ENCODE peak calls at places on chromosomes 5 and 9, in nine cellular contexts. One of them, this sample, is unnamed.

GRCh38 chr9:127122176-127123151 is at the start of gene ANGPTL2:
- DNase-seq in skeletal muscle cell: peak; percentile 89
- DNase-seq in pulmonary artery endothelial cell: peak; percentile 75
- DNase-seq in stimulated activated naive CD4-positive, alpha-beta T cell treated with Interleukin-2 at 50 U/mL for 16 hours: no peak
- DNase-seq in Peyer's patch: peak; percentile 78
- DNase-seq in cardiac fibroblast: peak; percentile 84
- DNase-seq in effector CD4-positive, alpha-beta T cell: no peak
- DNase-seq in stimulated activated effector memory CD8-positive, alpha-beta T cell treated with anti-CD3 and anti-CD28 coated beads, Interleukin-12 subunit alpha, Interleukin-12 subunit beta, amount 100 ng/mL, for 72 hours: no peak
- DNase-seq in CD8-positive, alpha-beta memory T cell: no peak
- DNase-seq in this sample: peak; percentile 67

GRCh38 chr9:84294551-84294950 is 46.0 kb downstream of the SLC28A3 start:
- DNase-seq in stimulated activated naive CD4-positive, alpha-beta T cell treated with Interleukin-2 at 50 U/mL for 16 hours: no peak
- DNase-seq in skeletal muscle cell: no peak
- DNase-seq in Peyer's patch: no peak
- DNase-seq in cardiac fibroblast: no peak
- DNase-seq in pulmonary artery endothelial cell: no peak
- DNase-seq in stimulated activated effector memory CD8-positive, alpha-beta T cell treated with anti-CD3 and anti-CD28 coated beads, Interleukin-12 subunit alpha, Interleukin-12 subunit beta, amount 100 ng/mL, for 72 hours: no peak
- DNase-seq in effector CD4-positive, alpha-beta T cell: no peak
- DNase-seq in CD8-positive, alpha-beta memory T cell: no peak
- DNase-seq in this sample: no peak

GRCh38 chr5:2817031-2817603 is 65.6 kb upstream of the IRX2 start:
- DNase-seq in pulmonary artery endothelial cell: no peak
- DNase-seq in stimulated activated effector memory CD8-positive, alpha-beta T cell treated with anti-CD3 and anti-CD28 coated beads, Interleukin-12 subunit alpha, Interleukin-12 subunit beta, amount 100 ng/mL, for 72 hours: no peak
- DNase-seq in skeletal muscle cell: no peak
- DNase-seq in effector CD4-positive, alpha-beta T cell: no peak
- DNase-seq in Peyer's patch: no peak
- DNase-seq in stimulated activated naive CD4-positive, alpha-beta T cell treated with Interleukin-2 at 50 U/mL for 16 hours: no peak
- DNase-seq in cardiac fibroblast: no peak
- DNase-seq in CD8-positive, alpha-beta memory T cell: no peak
- DNase-seq in this sample: no peak

GRCh38 chr5:124372457-124372856 is 374.0 kb downstream of the ZNF608 start:
- DNase-seq in Peyer's patch: no peak
- DNase-seq in cardiac fibroblast: no peak
- DNase-seq in pulmonary artery endothelial cell: no peak
- DNase-seq in CD8-positive, alpha-beta memory T cell: no peak
- DNase-seq in effector CD4-positive, alpha-beta T cell: no peak
- DNase-seq in skeletal muscle cell: no peak
- DNase-seq in stimulated activated effector memory CD8-positive, alpha-beta T cell treated with anti-CD3 and anti-CD28 coated beads, Interleukin-12 subunit alpha, Interleukin-12 subunit beta, amount 100 ng/mL, for 72 hours: no peak
- DNase-seq in stimulated activated naive CD4-positive, alpha-beta T cell treated with Interleukin-2 at 50 U/mL for 16 hours: no peak
- DNase-seq in this sample: peak; percentile 3

GRCh38 chr5:163379298-163380155 is 57.9 kb upstream of the CCNG1 start:
- DNase-seq in stimulated activated naive CD4-positive, alpha-beta T cell treated with Interleukin-2 at 50 U/mL for 16 hours: no peak
- DNase-seq in effector CD4-positive, alpha-beta T cell: no peak
- DNase-seq in CD8-positive, alpha-beta memory T cell: no peak
- DNase-seq in pulmonary artery endothelial cell: no peak
- DNase-seq in stimulated activated effector memory CD8-positive, alpha-beta T cell treated with anti-CD3 and anti-CD28 coated beads, Interleukin-12 subunit alpha, Interleukin-12 subunit beta, amount 100 ng/mL, for 72 hours: no peak
- DNase-seq in skeletal muscle cell: peak; percentile 78
- DNase-seq in cardiac fibroblast: peak; percentile 92
- DNase-seq in Peyer's patch: no peak
- DNase-seq in this sample: peak; percentile 25

GRCh38 chr5:113382736-113383135 is 52.1 kb downstream of the TSSK1B start:
- DNase-seq in Peyer's patch: no peak
- DNase-seq in effector CD4-positive, alpha-beta T cell: no peak
- DNase-seq in cardiac fibroblast: peak; percentile 51
- DNase-seq in CD8-positive, alpha-beta memory T cell: no peak
- DNase-seq in stimulated activated effector memory CD8-positive, alpha-beta T cell treated with anti-CD3 and anti-CD28 coated beads, Interleukin-12 subunit alpha, Interleukin-12 subunit beta, amount 100 ng/mL, for 72 hours: no peak
- DNase-seq in stimulated activated naive CD4-positive, alpha-beta T cell treated with Interleukin-2 at 50 U/mL for 16 hours: no peak
- DNase-seq in skeletal muscle cell: no peak
- DNase-seq in pulmonary artery endothelial cell: peak; percentile 19
- DNase-seq in this sample: no peak

GRCh38 chr9:93665566-93666278 is 89.3 kb downstream of the PHF2 start:
- DNase-seq in stimulated activated naive CD4-positive, alpha-beta T cell treated with Interleukin-2 at 50 U/mL for 16 hours: no peak
- DNase-seq in CD8-positive, alpha-beta memory T cell: peak; percentile 46
- DNase-seq in pulmonary artery endothelial cell: no peak
- DNase-seq in cardiac fibroblast: no peak
- DNase-seq in stimulated activated effector memory CD8-positive, alpha-beta T cell treated with anti-CD3 and anti-CD28 coated beads, Interleukin-12 subunit alpha, Interleukin-12 subunit beta, amount 100 ng/mL, for 72 hours: no peak
- DNase-seq in Peyer's patch: peak; percentile 42
- DNase-seq in skeletal muscle cell: no peak
- DNase-seq in effector CD4-positive, alpha-beta T cell: peak; percentile 1
- DNase-seq in this sample: no peak

GRCh38 chr5:176359658-176360057 is 1.9 kb downstream of the KIAA1191 start:
- DNase-seq in cardiac fibroblast: peak; percentile 15
- DNase-seq in stimulated activated naive CD4-positive, alpha-beta T cell treated with Interleukin-2 at 50 U/mL for 16 hours: no peak
- DNase-seq in pulmonary artery endothelial cell: no peak
- DNase-seq in CD8-positive, alpha-beta memory T cell: no peak
- DNase-seq in stimulated activated effector memory CD8-positive, alpha-beta T cell treated with anti-CD3 and anti-CD28 coated beads, Interleukin-12 subunit alpha, Interleukin-12 subunit beta, amount 100 ng/mL, for 72 hours: no peak
- DNase-seq in Peyer's patch: no peak
- DNase-seq in skeletal muscle cell: no peak
- DNase-seq in effector CD4-positive, alpha-beta T cell: no peak
- DNase-seq in this sample: no peak

GRCh38 chr5:158068964-158069363 is 210.0 kb upstream of the CLINT1 start:
- DNase-seq in pulmonary artery endothelial cell: no peak
- DNase-seq in stimulated activated effector memory CD8-positive, alpha-beta T cell treated with anti-CD3 and anti-CD28 coated beads, Interleukin-12 subunit alpha, Interleukin-12 subunit beta, amount 100 ng/mL, for 72 hours: no peak
- DNase-seq in stimulated activated naive CD4-positive, alpha-beta T cell treated with Interleukin-2 at 50 U/mL for 16 hours: no peak
- DNase-seq in cardiac fibroblast: no peak
- DNase-seq in effector CD4-positive, alpha-beta T cell: no peak
- DNase-seq in Peyer's patch: no peak
- DNase-seq in skeletal muscle cell: no peak
- DNase-seq in CD8-positive, alpha-beta memory T cell: no peak
- DNase-seq in this sample: no peak

GRCh38 chr9:34577635-34578240 is 11.8 kb downstream of the CNTFR start:
- DNase-seq in pulmonary artery endothelial cell: no peak
- DNase-seq in stimulated activated effector memory CD8-positive, alpha-beta T cell treated with anti-CD3 and anti-CD28 coated beads, Interleukin-12 subunit alpha, Interleukin-12 subunit beta, amount 100 ng/mL, for 72 hours: no peak
- DNase-seq in CD8-positive, alpha-beta memory T cell: no peak
- DNase-seq in skeletal muscle cell: no peak
- DNase-seq in Peyer's patch: no peak
- DNase-seq in cardiac fibroblast: no peak
- DNase-seq in stimulated activated naive CD4-positive, alpha-beta T cell treated with Interleukin-2 at 50 U/mL for 16 hours: no peak
- DNase-seq in effector CD4-positive, alpha-beta T cell: no peak
- DNase-seq in this sample: peak; percentile 25

GRCh38 chr5:136064510-136064909 is 35.7 kb downstream of the TGFBI start:
- DNase-seq in effector CD4-positive, alpha-beta T cell: no peak
- DNase-seq in stimulated activated naive CD4-positive, alpha-beta T cell treated with Interleukin-2 at 50 U/mL for 16 hours: no peak
- DNase-seq in pulmonary artery endothelial cell: no peak
- DNase-seq in cardiac fibroblast: peak; percentile 39
- DNase-seq in CD8-positive, alpha-beta memory T cell: no peak
- DNase-seq in stimulated activated effector memory CD8-positive, alpha-beta T cell treated with anti-CD3 and anti-CD28 coated beads, Interleukin-12 subunit alpha, Interleukin-12 subunit beta, amount 100 ng/mL, for 72 hours: no peak
- DNase-seq in Peyer's patch: no peak
- DNase-seq in skeletal muscle cell: no peak
- DNase-seq in this sample: no peak

GRCh38 chr9:36873247-36873875 is 160.7 kb downstream of the PAX5 start:
- DNase-seq in Peyer's patch: peak; percentile 87
- DNase-seq in stimulated activated naive CD4-positive, alpha-beta T cell treated with Interleukin-2 at 50 U/mL for 16 hours: peak; percentile 58
- DNase-seq in stimulated activated effector memory CD8-positive, alpha-beta T cell treated with anti-CD3 and anti-CD28 coated beads, Interleukin-12 subunit alpha, Interleukin-12 subunit beta, amount 100 ng/mL, for 72 hours: peak; percentile 59
- DNase-seq in skeletal muscle cell: peak; percentile 8
- DNase-seq in effector CD4-positive, alpha-beta T cell: peak; percentile 63
- DNase-seq in CD8-positive, alpha-beta memory T cell: peak; percentile 76
- DNase-seq in pulmonary artery endothelial cell: peak; percentile 8
- DNase-seq in cardiac fibroblast: peak; percentile 68
- DNase-seq in this sample: no peak

GRCh38 chr9:19782005-19782404 is 6.8 kb downstream of the SLC24A2 start:
- DNase-seq in CD8-positive, alpha-beta memory T cell: no peak
- DNase-seq in stimulated activated naive CD4-positive, alpha-beta T cell treated with Interleukin-2 at 50 U/mL for 16 hours: no peak
- DNase-seq in skeletal muscle cell: no peak
- DNase-seq in cardiac fibroblast: peak; percentile 11
- DNase-seq in pulmonary artery endothelial cell: no peak
- DNase-seq in stimulated activated effector memory CD8-positive, alpha-beta T cell treated with anti-CD3 and anti-CD28 coated beads, Interleukin-12 subunit alpha, Interleukin-12 subunit beta, amount 100 ng/mL, for 72 hours: no peak
- DNase-seq in Peyer's patch: no peak
- DNase-seq in effector CD4-positive, alpha-beta T cell: no peak
- DNase-seq in this sample: no peak

GRCh38 chr5:96968614-96969013 is 32.7 kb downstream of the LNPEP start:
- DNase-seq in cardiac fibroblast: no peak
- DNase-seq in effector CD4-positive, alpha-beta T cell: no peak
- DNase-seq in stimulated activated naive CD4-positive, alpha-beta T cell treated with Interleukin-2 at 50 U/mL for 16 hours: no peak
- DNase-seq in pulmonary artery endothelial cell: no peak
- DNase-seq in Peyer's patch: no peak
- DNase-seq in stimulated activated effector memory CD8-positive, alpha-beta T cell treated with anti-CD3 and anti-CD28 coated beads, Interleukin-12 subunit alpha, Interleukin-12 subunit beta, amount 100 ng/mL, for 72 hours: no peak
- DNase-seq in CD8-positive, alpha-beta memory T cell: no peak
- DNase-seq in skeletal muscle cell: no peak
- DNase-seq in this sample: no peak

GRCh38 chr5:154202379-154203260 is 12.1 kb downstream of the GALNT10 start:
- DNase-seq in Peyer's patch: no peak
- DNase-seq in effector CD4-positive, alpha-beta T cell: peak; percentile 14
- DNase-seq in cardiac fibroblast: no peak
- DNase-seq in skeletal muscle cell: no peak
- DNase-seq in stimulated activated naive CD4-positive, alpha-beta T cell treated with Interleukin-2 at 50 U/mL for 16 hours: peak; percentile 62
- DNase-seq in stimulated activated effector memory CD8-positive, alpha-beta T cell treated with anti-CD3 and anti-CD28 coated beads, Interleukin-12 subunit alpha, Interleukin-12 subunit beta, amount 100 ng/mL, for 72 hours: no peak
- DNase-seq in pulmonary artery endothelial cell: no peak
- DNase-seq in CD8-positive, alpha-beta memory T cell: peak; percentile 58
- DNase-seq in this sample: no peak

GRCh38 chr5:110865400-110866094 is 126.7 kb downstream of the SLC25A46 start:
- DNase-seq in CD8-positive, alpha-beta memory T cell: no peak
- DNase-seq in pulmonary artery endothelial cell: no peak
- DNase-seq in skeletal muscle cell: no peak
- DNase-seq in stimulated activated effector memory CD8-positive, alpha-beta T cell treated with anti-CD3 and anti-CD28 coated beads, Interleukin-12 subunit alpha, Interleukin-12 subunit beta, amount 100 ng/mL, for 72 hours: no peak
- DNase-seq in effector CD4-positive, alpha-beta T cell: no peak
- DNase-seq in cardiac fibroblast: peak; percentile 70
- DNase-seq in stimulated activated naive CD4-positive, alpha-beta T cell treated with Interleukin-2 at 50 U/mL for 16 hours: no peak
- DNase-seq in Peyer's patch: no peak
- DNase-seq in this sample: peak; percentile 1

GRCh38 chr5:107671742-107672211 is 1.0 kb upstream of the EFNA5 start:
- DNase-seq in cardiac fibroblast: peak; percentile 73
- DNase-seq in skeletal muscle cell: no peak
- DNase-seq in CD8-positive, alpha-beta memory T cell: no peak
- DNase-seq in stimulated activated effector memory CD8-positive, alpha-beta T cell treated with anti-CD3 and anti-CD28 coated beads, Interleukin-12 subunit alpha, Interleukin-12 subunit beta, amount 100 ng/mL, for 72 hours: no peak
- DNase-seq in pulmonary artery endothelial cell: no peak
- DNase-seq in effector CD4-positive, alpha-beta T cell: no peak
- DNase-seq in Peyer's patch: no peak
- DNase-seq in stimulated activated naive CD4-positive, alpha-beta T cell treated with Interleukin-2 at 50 U/mL for 16 hours: no peak
- DNase-seq in this sample: peak; percentile 74

GRCh38 chr5:37991903-37992299 is 152.1 kb upstream of the GDNF start:
- DNase-seq in effector CD4-positive, alpha-beta T cell: no peak
- DNase-seq in Peyer's patch: no peak
- DNase-seq in skeletal muscle cell: no peak
- DNase-seq in cardiac fibroblast: no peak
- DNase-seq in CD8-positive, alpha-beta memory T cell: no peak
- DNase-seq in stimulated activated naive CD4-positive, alpha-beta T cell treated with Interleukin-2 at 50 U/mL for 16 hours: no peak
- DNase-seq in stimulated activated effector memory CD8-positive, alpha-beta T cell treated with anti-CD3 and anti-CD28 coated beads, Interleukin-12 subunit alpha, Interleukin-12 subunit beta, amount 100 ng/mL, for 72 hours: no peak
- DNase-seq in pulmonary artery endothelial cell: no peak
- DNase-seq in this sample: no peak

GRCh38 chr5:10329808-10330481 is 22.2 kb upstream of the CMBL start:
- DNase-seq in stimulated activated effector memory CD8-positive, alpha-beta T cell treated with anti-CD3 and anti-CD28 coated beads, Interleukin-12 subunit alpha, Interleukin-12 subunit beta, amount 100 ng/mL, for 72 hours: no peak
- DNase-seq in CD8-positive, alpha-beta memory T cell: no peak
- DNase-seq in pulmonary artery endothelial cell: no peak
- DNase-seq in skeletal muscle cell: peak; percentile 84
- DNase-seq in effector CD4-positive, alpha-beta T cell: no peak
- DNase-seq in cardiac fibroblast: peak; percentile 68
- DNase-seq in Peyer's patch: no peak
- DNase-seq in stimulated activated naive CD4-positive, alpha-beta T cell treated with Interleukin-2 at 50 U/mL for 16 hours: no peak
- DNase-seq in this sample: no peak

GRCh38 chr5:174984863-174985262 is 260.5 kb downstream of the MSX2 start:
- DNase-seq in stimulated activated naive CD4-positive, alpha-beta T cell treated with Interleukin-2 at 50 U/mL for 16 hours: no peak
- DNase-seq in effector CD4-positive, alpha-beta T cell: no peak
- DNase-seq in skeletal muscle cell: no peak
- DNase-seq in stimulated activated effector memory CD8-positive, alpha-beta T cell treated with anti-CD3 and anti-CD28 coated beads, Interleukin-12 subunit alpha, Interleukin-12 subunit beta, amount 100 ng/mL, for 72 hours: no peak
- DNase-seq in CD8-positive, alpha-beta memory T cell: no peak
- DNase-seq in Peyer's patch: no peak
- DNase-seq in pulmonary artery endothelial cell: no peak
- DNase-seq in cardiac fibroblast: no peak
- DNase-seq in this sample: no peak

GRCh38 chr9:89437772-89438171 is 60.1 kb downstream of the SEMA4D start:
- DNase-seq in Peyer's patch: no peak
- DNase-seq in pulmonary artery endothelial cell: no peak
- DNase-seq in cardiac fibroblast: no peak
- DNase-seq in stimulated activated effector memory CD8-positive, alpha-beta T cell treated with anti-CD3 and anti-CD28 coated beads, Interleukin-12 subunit alpha, Interleukin-12 subunit beta, amount 100 ng/mL, for 72 hours: no peak
- DNase-seq in effector CD4-positive, alpha-beta T cell: no peak
- DNase-seq in CD8-positive, alpha-beta memory T cell: no peak
- DNase-seq in stimulated activated naive CD4-positive, alpha-beta T cell treated with Interleukin-2 at 50 U/mL for 16 hours: no peak
- DNase-seq in skeletal muscle cell: no peak
- DNase-seq in this sample: no peak

GRCh38 chr5:67542489-67542888 is 345.9 kb upstream of the CD180 start:
- DNase-seq in Peyer's patch: no peak
- DNase-seq in pulmonary artery endothelial cell: no peak
- DNase-seq in effector CD4-positive, alpha-beta T cell: no peak
- DNase-seq in CD8-positive, alpha-beta memory T cell: no peak
- DNase-seq in cardiac fibroblast: no peak
- DNase-seq in stimulated activated effector memory CD8-positive, alpha-beta T cell treated with anti-CD3 and anti-CD28 coated beads, Interleukin-12 subunit alpha, Interleukin-12 subunit beta, amount 100 ng/mL, for 72 hours: no peak
- DNase-seq in stimulated activated naive CD4-positive, alpha-beta T cell treated with Interleukin-2 at 50 U/mL for 16 hours: no peak
- DNase-seq in skeletal muscle cell: no peak
- DNase-seq in this sample: no peak

GRCh38 chr9:26597542-26597941 is 295.1 kb downstream of the CAAP1 start:
- DNase-seq in stimulated activated naive CD4-positive, alpha-beta T cell treated with Interleukin-2 at 50 U/mL for 16 hours: no peak
- DNase-seq in CD8-positive, alpha-beta memory T cell: no peak
- DNase-seq in Peyer's patch: no peak
- DNase-seq in cardiac fibroblast: no peak
- DNase-seq in effector CD4-positive, alpha-beta T cell: no peak
- DNase-seq in skeletal muscle cell: no peak
- DNase-seq in stimulated activated effector memory CD8-positive, alpha-beta T cell treated with anti-CD3 and anti-CD28 coated beads, Interleukin-12 subunit alpha, Interleukin-12 subunit beta, amount 100 ng/mL, for 72 hours: no peak
- DNase-seq in pulmonary artery endothelial cell: no peak
- DNase-seq in this sample: no peak

GRCh38 chr5:169762338-169763095 is 125.4 kb downstream of the DOCK2 start:
- DNase-seq in pulmonary artery endothelial cell: no peak
- DNase-seq in Peyer's patch: no peak
- DNase-seq in stimulated activated naive CD4-positive, alpha-beta T cell treated with Interleukin-2 at 50 U/mL for 16 hours: no peak
- DNase-seq in effector CD4-positive, alpha-beta T cell: no peak
- DNase-seq in skeletal muscle cell: no peak
- DNase-seq in CD8-positive, alpha-beta memory T cell: no peak
- DNase-seq in stimulated activated effector memory CD8-positive, alpha-beta T cell treated with anti-CD3 and anti-CD28 coated beads, Interleukin-12 subunit alpha, Interleukin-12 subunit beta, amount 100 ng/mL, for 72 hours: no peak
- DNase-seq in cardiac fibroblast: peak; percentile 39
- DNase-seq in this sample: no peak

GRCh38 chr5:133489632-133490031 is 122.7 kb downstream of the FSTL4 start:
- DNase-seq in effector CD4-positive, alpha-beta T cell: no peak
- DNase-seq in skeletal muscle cell: no peak
- DNase-seq in CD8-positive, alpha-beta memory T cell: no peak
- DNase-seq in pulmonary artery endothelial cell: no peak
- DNase-seq in cardiac fibroblast: no peak
- DNase-seq in Peyer's patch: no peak
- DNase-seq in stimulated activated naive CD4-positive, alpha-beta T cell treated with Interleukin-2 at 50 U/mL for 16 hours: no peak
- DNase-seq in stimulated activated effector memory CD8-positive, alpha-beta T cell treated with anti-CD3 and anti-CD28 coated beads, Interleukin-12 subunit alpha, Interleukin-12 subunit beta, amount 100 ng/mL, for 72 hours: no peak
- DNase-seq in this sample: no peak

GRCh38 chr5:171899792-171900191 is 106.6 kb downstream of the FBXW11 start:
- DNase-seq in skeletal muscle cell: no peak
- DNase-seq in CD8-positive, alpha-beta memory T cell: no peak
- DNase-seq in stimulated activated naive CD4-positive, alpha-beta T cell treated with Interleukin-2 at 50 U/mL for 16 hours: no peak
- DNase-seq in stimulated activated effector memory CD8-positive, alpha-beta T cell treated with anti-CD3 and anti-CD28 coated beads, Interleukin-12 subunit alpha, Interleukin-12 subunit beta, amount 100 ng/mL, for 72 hours: no peak
- DNase-seq in pulmonary artery endothelial cell: no peak
- DNase-seq in Peyer's patch: no peak
- DNase-seq in cardiac fibroblast: no peak
- DNase-seq in effector CD4-positive, alpha-beta T cell: no peak
- DNase-seq in this sample: no peak

GRCh38 chr5:176787676-176788075 is 22.7 kb upstream of the UNC5A start:
- DNase-seq in Peyer's patch: no peak
- DNase-seq in skeletal muscle cell: no peak
- DNase-seq in CD8-positive, alpha-beta memory T cell: peak; percentile 18
- DNase-seq in pulmonary artery endothelial cell: no peak
- DNase-seq in stimulated activated naive CD4-positive, alpha-beta T cell treated with Interleukin-2 at 50 U/mL for 16 hours: no peak
- DNase-seq in effector CD4-positive, alpha-beta T cell: no peak
- DNase-seq in cardiac fibroblast: no peak
- DNase-seq in stimulated activated effector memory CD8-positive, alpha-beta T cell treated with anti-CD3 and anti-CD28 coated beads, Interleukin-12 subunit alpha, Interleukin-12 subunit beta, amount 100 ng/mL, for 72 hours: no peak
- DNase-seq in this sample: no peak

GRCh38 chr5:88142801-88143692 is 125.6 kb downstream of the TMEM161B start:
- DNase-seq in pulmonary artery endothelial cell: no peak
- DNase-seq in skeletal muscle cell: no peak
- DNase-seq in stimulated activated effector memory CD8-positive, alpha-beta T cell treated with anti-CD3 and anti-CD28 coated beads, Interleukin-12 subunit alpha, Interleukin-12 subunit beta, amount 100 ng/mL, for 72 hours: no peak
- DNase-seq in Peyer's patch: no peak
- DNase-seq in effector CD4-positive, alpha-beta T cell: no peak
- DNase-seq in CD8-positive, alpha-beta memory T cell: no peak
- DNase-seq in stimulated activated naive CD4-positive, alpha-beta T cell treated with Interleukin-2 at 50 U/mL for 16 hours: no peak
- DNase-seq in cardiac fibroblast: peak; percentile 31
- DNase-seq in this sample: no peak

GRCh38 chr5:177362871-177363507 is 5.3 kb downstream of the RGS14 start:
- DNase-seq in stimulated activated naive CD4-positive, alpha-beta T cell treated with Interleukin-2 at 50 U/mL for 16 hours: peak; percentile 67
- DNase-seq in stimulated activated effector memory CD8-positive, alpha-beta T cell treated with anti-CD3 and anti-CD28 coated beads, Interleukin-12 subunit alpha, Interleukin-12 subunit beta, amount 100 ng/mL, for 72 hours: peak; percentile 42
- DNase-seq in CD8-positive, alpha-beta memory T cell: peak; percentile 78
- DNase-seq in effector CD4-positive, alpha-beta T cell: peak; percentile 71
- DNase-seq in Peyer's patch: peak; percentile 85
- DNase-seq in cardiac fibroblast: peak; percentile 18
- DNase-seq in skeletal muscle cell: no peak
- DNase-seq in pulmonary artery endothelial cell: no peak
- DNase-seq in this sample: peak; percentile 60

GRCh38 chr5:127813633-127814171 is 110.5 kb downstream of the CCDC192 start:
- DNase-seq in skeletal muscle cell: peak; percentile 58
- DNase-seq in cardiac fibroblast: peak; percentile 93
- DNase-seq in CD8-positive, alpha-beta memory T cell: no peak
- DNase-seq in pulmonary artery endothelial cell: peak; percentile 67
- DNase-seq in effector CD4-positive, alpha-beta T cell: no peak
- DNase-seq in stimulated activated effector memory CD8-positive, alpha-beta T cell treated with anti-CD3 and anti-CD28 coated beads, Interleukin-12 subunit alpha, Interleukin-12 subunit beta, amount 100 ng/mL, for 72 hours: no peak
- DNase-seq in Peyer's patch: no peak
- DNase-seq in stimulated activated naive CD4-positive, alpha-beta T cell treated with Interleukin-2 at 50 U/mL for 16 hours: no peak
- DNase-seq in this sample: no peak

GRCh38 chr9:103821115-103821514 is 273.0 kb upstream of the SMC2 start:
- DNase-seq in Peyer's patch: no peak
- DNase-seq in pulmonary artery endothelial cell: no peak
- DNase-seq in skeletal muscle cell: no peak
- DNase-seq in stimulated activated effector memory CD8-positive, alpha-beta T cell treated with anti-CD3 and anti-CD28 coated beads, Interleukin-12 subunit alpha, Interleukin-12 subunit beta, amount 100 ng/mL, for 72 hours: no peak
- DNase-seq in CD8-positive, alpha-beta memory T cell: no peak
- DNase-seq in cardiac fibroblast: no peak
- DNase-seq in stimulated activated naive CD4-positive, alpha-beta T cell treated with Interleukin-2 at 50 U/mL for 16 hours: no peak
- DNase-seq in effector CD4-positive, alpha-beta T cell: no peak
- DNase-seq in this sample: no peak